ENCODE peak calls at places on chromosome 12, in ten cellular contexts. M is AML-193; P is RKO; O is RCC 7860; G is neural crest cell; Q is G401; V is H9; E is stimulated activated CD4-positive, alpha-beta T cell treated with anti-CD3 and anti-CD28 coated beads, TNF-alpha, amount 100 ng/mL, for 24 hours; L is AG04450; U is activated CD8-positive, alpha-beta T cell treated with anti-CD3 and anti-CD28 coated beads, Interleukin-2, amount 10 ng/mL, durations not matched to agents 7 days and 5 days. Z is an unnamed sample.

GRCh38 chr12:114220311-114220710 is 185.6 kb downstream of the TBX5 start:
- DNase-seq in O (no peak), U (no peak), M (no peak), V (no peak), G (no peak), E (no peak), L (no peak), Q (no peak), P (no peak), Z (no peak)

GRCh38 chr12:130634866-130635265 is 81.2 kb downstream of the RIMBP2 start:
- DNase-seq in L (no peak), U (no peak), Q (no peak), P (no peak), G (no peak), E (no peak), O (no peak), M (no peak), V (no peak), Z (no peak)

GRCh38 chr12:29610473-29611174 is 113.1 kb upstream of the OVCH1 start:
- DNase-seq in L (no peak), E (no peak), P (no peak), V (no peak), G (no peak), Q (no peak), M (no peak), O (no peak), U (no peak), Z (no peak)

GRCh38 chr12:69225251-69225910 is 14.0 kb upstream of the CPSF6 start:
- DNase-seq in O (peak; percentile 49), L (no peak), Q (no peak), M (no peak), G (no peak), E (no peak), V (no peak), U (no peak), P (no peak), Z (no peak)

GRCh38 chr12:120167529-120168095 is 26.9 kb downstream of the GCN1 start:
- DNase-seq in L (no peak), O (no peak), G (no peak), U (no peak), Q (no peak), M (no peak), E (no peak), V (no peak), P (no peak), Z (no peak)

GRCh38 chr12:124496584-124496983 is 70.8 kb downstream of the NCOR2 start:
- DNase-seq in O (no peak), P (no peak), U (peak; percentile 24), G (no peak), L (no peak), V (no peak), Q (no peak), E (no peak), M (no peak), Z (peak; percentile 38)

GRCh38 chr12:53996188-53996885 is 3.6 kb upstream of the HOXC9 start:
- DNase-seq in Q (no peak), V (no peak), E (no peak), L (no peak), M (no peak), P (peak; percentile 49), G (no peak), O (no peak), U (no peak), Z (no peak)

GRCh38 chr12:110754101-110754793 is 11.6 kb upstream of the PPP1CC start:
- DNase-seq in V (no peak), G (no peak), Q (peak; percentile 58), P (no peak), E (no peak), O (no peak), L (no peak), U (no peak), M (no peak), Z (no peak)

GRCh38 chr12:26273811-26274210 is 78.4 kb downstream of the SSPN start:
- DNase-seq in E (no peak), P (no peak), G (no peak), U (no peak), L (no peak), O (peak; percentile 38), V (no peak), M (no peak), Q (no peak), Z (no peak)

GRCh38 chr12:101527682-101528081 is 52.5 kb downstream of the SPIC start:
- DNase-seq in E (no peak), O (no peak), Q (no peak), U (no peak), M (no peak), G (no peak), V (no peak), P (no peak), L (no peak), Z (no peak)

GRCh38 chr12:14366211-14366762 is 805 bp downstream of the ATF7IP start:
- DNase-seq in U (no peak), L (no peak), M (peak; percentile 30), O (peak; percentile 32), G (no peak), E (no peak), Q (no peak), V (no peak), P (peak; percentile 66), Z (peak; percentile 35)

GRCh38 chr12:46682148-46682547 is 143.6 kb downstream of the SLC38A4 start:
- DNase-seq in E (no peak), P (no peak), U (no peak), Q (no peak), V (no peak), M (no peak), O (no peak), G (no peak), L (no peak), Z (no peak)

GRCh38 chr12:106274575-106275081 is 26.8 kb upstream of the CKAP4 start:
- DNase-seq in O (no peak), M (no peak), U (no peak), E (no peak), G (no peak), V (no peak), Q (no peak), P (no peak), L (no peak), Z (no peak)

GRCh38 chr12:108307006-108307405 is 32.1 kb downstream of the CMKLR1 start:
- DNase-seq in M (no peak), L (no peak), V (no peak), P (no peak), Q (no peak), O (peak; percentile 67), G (no peak), U (peak; percentile 53), E (no peak), Z (no peak)

GRCh38 chr12:5817246-5817645 is 127.8 kb downstream of the ANO2 start:
- DNase-seq in G (no peak), Q (no peak), U (no peak), O (peak; percentile 68), M (no peak), V (no peak), P (no peak), E (no peak), L (no peak), Z (no peak)

GRCh38 chr12:89960011-89960507 is 251.4 kb upstream of the ATP2B1 start:
- DNase-seq in O (peak; percentile 81), P (no peak), M (no peak), Q (no peak), E (no peak), L (no peak), V (no peak), U (no peak), G (no peak), Z (no peak)

GRCh38 chr12:12482959-12483358 is 79.7 kb downstream of the DUSP16 start:
- DNase-seq in E (no peak), Q (no peak), U (no peak), G (no peak), O (no peak), L (no peak), M (peak; percentile 73), P (no peak), V (no peak), Z (no peak)

GRCh38 chr12:69475237-69475984 is 5.2 kb downstream of the FRS2 start:
- DNase-seq in O (no peak), E (no peak), G (no peak), L (no peak), M (no peak), U (no peak), Q (peak; percentile 47), V (no peak), P (no peak), Z (no peak)

GRCh38 chr12:2737656-2738241 is 57.0 kb upstream of the FKBP4 start:
- DNase-seq in L (no peak), U (no peak), Q (peak; percentile 52), G (no peak), O (no peak), M (no peak), E (no peak), V (no peak), P (no peak), Z (no peak)

GRCh38 chr12:128819293-128820144 is 4.2 kb downstream of the SLC15A4 start:
- DNase-seq in Q (peak; percentile 20), O (no peak), U (no peak), P (no peak), G (no peak), V (no peak), E (no peak), L (no peak), M (no peak), Z (no peak)

GRCh38 chr12:99529966-99530365 is 117.6 kb upstream of the GARIN6 start:
- DNase-seq in E (no peak), Q (no peak), O (peak; percentile 44), U (no peak), V (no peak), M (no peak), G (no peak), L (no peak), P (no peak), Z (no peak)

GRCh38 chr12:79082595-79082994 is 218.0 kb downstream of the SYT1 start:
- DNase-seq in O (no peak), P (no peak), G (no peak), V (no peak), E (no peak), M (no peak), L (no peak), U (no peak), Q (no peak), Z (no peak)

GRCh38 chr12:88836156-88836555 is 255.9 kb upstream of the KITLG start:
- DNase-seq in O (no peak), L (no peak), E (no peak), M (no peak), G (no peak), U (no peak), Q (no peak), P (no peak), V (no peak), Z (no peak)

GRCh38 chr12:85804663-85805062 is 31.5 kb downstream of the RASSF9 start:
- DNase-seq in U (no peak), E (no peak), V (no peak), L (no peak), M (no peak), G (no peak), Q (no peak), P (peak; percentile 19), O (peak; percentile 41), Z (no peak)